ENCODE peak calls at places on chromosome 1, in six cellular contexts. One of them, this sample, is unnamed.

GRCh38 chr1:187817782-187818181 is 989.0 kb downstream of the PLA2G4A start:
- DNase-seq in stimulated activated CD4-positive, alpha-beta T cell treated with anti-CD3 and anti-CD28 coated beads, Interleukin-1b, Interleukin-23, amount 100 ng/mL, for 24 hours: no peak
- DNase-seq in GM18507: no peak
- DNase-seq in AG10803: no peak
- DNase-seq in hippocampal formation: no peak
- DNase-seq in DMS 273 treated with DMSO at 0.1 percent for 48 hours: no peak
- DNase-seq in this sample: no peak

GRCh38 chr1:211829343-211830054 is 1.1 kb downstream of the LPGAT1 start:
- DNase-seq in stimulated activated CD4-positive, alpha-beta T cell treated with anti-CD3 and anti-CD28 coated beads, Interleukin-1b, Interleukin-23, amount 100 ng/mL, for 24 hours: no peak
- DNase-seq in GM18507: no peak
- DNase-seq in AG10803: peak
- DNase-seq in hippocampal formation: no peak
- DNase-seq in DMS 273 treated with DMSO at 0.1 percent for 48 hours: no peak
- DNase-seq in this sample: peak

GRCh38 chr1:15803380-15803779 is 4.1 kb downstream of the UQCRHL start:
- DNase-seq in stimulated activated CD4-positive, alpha-beta T cell treated with anti-CD3 and anti-CD28 coated beads, Interleukin-1b, Interleukin-23, amount 100 ng/mL, for 24 hours: no peak
- DNase-seq in GM18507: no peak
- DNase-seq in AG10803: no peak
- DNase-seq in hippocampal formation: no peak
- DNase-seq in DMS 273 treated with DMSO at 0.1 percent for 48 hours: no peak
- DNase-seq in this sample: no peak

GRCh38 chr1:33099290-33100118 is 18.6 kb downstream of the AZIN2 start:
- DNase-seq in stimulated activated CD4-positive, alpha-beta T cell treated with anti-CD3 and anti-CD28 coated beads, Interleukin-1b, Interleukin-23, amount 100 ng/mL, for 24 hours: peak
- DNase-seq in GM18507: no peak
- DNase-seq in AG10803: peak
- DNase-seq in hippocampal formation: no peak
- DNase-seq in DMS 273 treated with DMSO at 0.1 percent for 48 hours: no peak
- DNase-seq in this sample: peak

GRCh38 chr1:170910273-170910672 is 25.1 kb upstream of the MROH9 start:
- DNase-seq in stimulated activated CD4-positive, alpha-beta T cell treated with anti-CD3 and anti-CD28 coated beads, Interleukin-1b, Interleukin-23, amount 100 ng/mL, for 24 hours: no peak
- DNase-seq in GM18507: no peak
- DNase-seq in AG10803: peak
- DNase-seq in hippocampal formation: no peak
- DNase-seq in DMS 273 treated with DMSO at 0.1 percent for 48 hours: no peak
- DNase-seq in this sample: peak

GRCh38 chr1:209493584-209493983 is 89.9 kb upstream of the CAMK1G start:
- DNase-seq in stimulated activated CD4-positive, alpha-beta T cell treated with anti-CD3 and anti-CD28 coated beads, Interleukin-1b, Interleukin-23, amount 100 ng/mL, for 24 hours: no peak
- DNase-seq in GM18507: no peak
- DNase-seq in AG10803: no peak
- DNase-seq in hippocampal formation: no peak
- DNase-seq in DMS 273 treated with DMSO at 0.1 percent for 48 hours: no peak
- DNase-seq in this sample: peak

GRCh38 chr1:48552420-48552819 is 80.4 kb upstream of the SPATA6 start:
- DNase-seq in stimulated activated CD4-positive, alpha-beta T cell treated with anti-CD3 and anti-CD28 coated beads, Interleukin-1b, Interleukin-23, amount 100 ng/mL, for 24 hours: no peak
- DNase-seq in GM18507: no peak
- DNase-seq in AG10803: no peak
- DNase-seq in hippocampal formation: no peak
- DNase-seq in DMS 273 treated with DMSO at 0.1 percent for 48 hours: no peak
- DNase-seq in this sample: no peak

GRCh38 chr1:190847166-190847565 is 369.5 kb upstream of the BRINP3 start:
- DNase-seq in stimulated activated CD4-positive, alpha-beta T cell treated with anti-CD3 and anti-CD28 coated beads, Interleukin-1b, Interleukin-23, amount 100 ng/mL, for 24 hours: no peak
- DNase-seq in GM18507: no peak
- DNase-seq in AG10803: no peak
- DNase-seq in hippocampal formation: no peak
- DNase-seq in DMS 273 treated with DMSO at 0.1 percent for 48 hours: no peak
- DNase-seq in this sample: no peak

GRCh38 chr1:235940282-235940681 is 73.6 kb upstream of the LYST start:
- DNase-seq in stimulated activated CD4-positive, alpha-beta T cell treated with anti-CD3 and anti-CD28 coated beads, Interleukin-1b, Interleukin-23, amount 100 ng/mL, for 24 hours: no peak
- DNase-seq in GM18507: no peak
- DNase-seq in AG10803: no peak
- DNase-seq in hippocampal formation: no peak
- DNase-seq in DMS 273 treated with DMSO at 0.1 percent for 48 hours: no peak
- DNase-seq in this sample: no peak

This sample was measured in EH.